ENCODE peak calls at places on chromosome X, in nine cellular contexts. One of them, this sample, is unnamed.
A peak's percentile ranks its signal among the peaks of the same experiment; 100 is the strongest.

GRCh38 chrX:18668468-18668867 is 3.4 kb downstream of the RS1 start:
- DNase-seq in suprapubic skin: no peak
- DNase-seq in K562: no peak
- DNase-seq in HL-60: no peak
- DNase-seq in GM23338: no peak
- DNase-seq in breast epithelium: no peak
- DNase-seq in sigmoid colon: no peak
- DNase-seq in vagina: no peak
- DNase-seq in spleen: no peak
- DNase-seq in this sample: no peak

GRCh38 chrX:16462912-16463311 is 187.0 kb upstream of the S100G start:
- DNase-seq in suprapubic skin: no peak
- DNase-seq in K562: no peak
- DNase-seq in HL-60: no peak
- DNase-seq in GM23338: no peak
- DNase-seq in breast epithelium: no peak
- DNase-seq in sigmoid colon: no peak
- DNase-seq in vagina: no peak
- DNase-seq in spleen: no peak
- DNase-seq in this sample: no peak

GRCh38 chrX:132651411-132652086 is 162.7 kb upstream of the MBNL3 start:
- DNase-seq in suprapubic skin: no peak
- DNase-seq in K562: no peak
- DNase-seq in HL-60: no peak
- DNase-seq in GM23338: no peak
- DNase-seq in breast epithelium: no peak
- DNase-seq in sigmoid colon: no peak
- DNase-seq in vagina: no peak
- DNase-seq in spleen: no peak
- DNase-seq in this sample: no peak

GRCh38 chrX:146055733-146056132 is 238.1 kb downstream of the SLITRK2 start:
- DNase-seq in suprapubic skin: no peak
- DNase-seq in K562: no peak
- DNase-seq in HL-60: no peak
- DNase-seq in GM23338: no peak
- DNase-seq in breast epithelium: no peak
- DNase-seq in sigmoid colon: no peak
- DNase-seq in vagina: no peak
- DNase-seq in spleen: no peak
- DNase-seq in this sample: no peak

GRCh38 chrX:12447448-12448154 is 309.3 kb downstream of the FRMPD4 start:
- DNase-seq in suprapubic skin: no peak
- DNase-seq in K562: no peak
- DNase-seq in HL-60: no peak
- DNase-seq in GM23338: no peak
- DNase-seq in breast epithelium: no peak
- DNase-seq in sigmoid colon: peak; percentile 65
- DNase-seq in vagina: no peak
- DNase-seq in spleen: no peak
- DNase-seq in this sample: peak; percentile 16

GRCh38 chrX:42818151-42818921 is 40.4 kb upstream of the PPP1R2C start:
- DNase-seq in suprapubic skin: no peak
- DNase-seq in K562: no peak
- DNase-seq in HL-60: no peak
- DNase-seq in GM23338: peak; percentile 13
- DNase-seq in breast epithelium: no peak
- DNase-seq in sigmoid colon: no peak
- DNase-seq in vagina: no peak
- DNase-seq in spleen: no peak
- DNase-seq in this sample: no peak

GRCh38 chrX:120125444-120125843 is 9.7 kb upstream of the RHOXF1 start:
- DNase-seq in suprapubic skin: no peak
- DNase-seq in K562: no peak
- DNase-seq in HL-60: no peak
- DNase-seq in GM23338: no peak
- DNase-seq in breast epithelium: no peak
- DNase-seq in sigmoid colon: no peak
- DNase-seq in vagina: no peak
- DNase-seq in spleen: no peak
- DNase-seq in this sample: peak; percentile 1

GRCh38 chrX:42399632-42400024 is 378.3 kb downstream of the PPP1R2C start:
- DNase-seq in suprapubic skin: no peak
- DNase-seq in K562: no peak
- DNase-seq in HL-60: no peak
- DNase-seq in GM23338: no peak
- DNase-seq in breast epithelium: no peak
- DNase-seq in sigmoid colon: no peak
- DNase-seq in vagina: no peak
- DNase-seq in spleen: no peak
- DNase-seq in this sample: no peak

GRCh38 chrX:13223868-13224555 is 95.8 kb downstream of the ATXN3L start:
- DNase-seq in suprapubic skin: no peak
- DNase-seq in K562: no peak
- DNase-seq in HL-60: no peak
- DNase-seq in GM23338: no peak
- DNase-seq in breast epithelium: peak; percentile 19
- DNase-seq in sigmoid colon: no peak
- DNase-seq in vagina: no peak
- DNase-seq in spleen: no peak
- DNase-seq in this sample: peak; percentile 91

GRCh38 chrX:132058975-132059374 is 35.9 kb downstream of the STK26 start:
- DNase-seq in suprapubic skin: no peak
- DNase-seq in K562: no peak
- DNase-seq in HL-60: no peak
- DNase-seq in GM23338: no peak
- DNase-seq in breast epithelium: no peak
- DNase-seq in sigmoid colon: no peak
- DNase-seq in vagina: no peak
- DNase-seq in spleen: no peak
- DNase-seq in this sample: no peak

GRCh38 chrX:73851014-73852009 is 288.3 kb downstream of the CHIC1 start:
- DNase-seq in suprapubic skin: peak; percentile 94
- DNase-seq in K562: peak; percentile 34
- DNase-seq in HL-60: no peak
- DNase-seq in GM23338: no peak
- DNase-seq in breast epithelium: peak; percentile 96
- DNase-seq in sigmoid colon: peak; percentile 96
- DNase-seq in vagina: no peak
- DNase-seq in spleen: peak; percentile 90
- DNase-seq in this sample: no peak

GRCh38 chrX:119503484-119503861 is 35.2 kb downstream of the SLC25A5 start:
- DNase-seq in suprapubic skin: peak; percentile 59
- DNase-seq in K562: no peak
- DNase-seq in HL-60: no peak
- DNase-seq in GM23338: no peak
- DNase-seq in breast epithelium: peak; percentile 50
- DNase-seq in sigmoid colon: peak; percentile 56
- DNase-seq in vagina: no peak
- DNase-seq in spleen: no peak
- DNase-seq in this sample: peak; percentile 59

GRCh38 chrX:140967036-140967435 is 35.4 kb upstream of the SPANXB1 start:
- DNase-seq in suprapubic skin: no peak
- DNase-seq in K562: no peak
- DNase-seq in HL-60: no peak
- DNase-seq in GM23338: no peak
- DNase-seq in breast epithelium: no peak
- DNase-seq in sigmoid colon: no peak
- DNase-seq in vagina: no peak
- DNase-seq in spleen: no peak
- DNase-seq in this sample: no peak

GRCh38 chrX:24498181-24498580 is 33.1 kb downstream of the PDK3 start:
- DNase-seq in suprapubic skin: no peak
- DNase-seq in K562: no peak
- DNase-seq in HL-60: no peak
- DNase-seq in GM23338: peak; percentile 10
- DNase-seq in breast epithelium: no peak
- DNase-seq in sigmoid colon: peak; percentile 74
- DNase-seq in vagina: no peak
- DNase-seq in spleen: no peak
- DNase-seq in this sample: peak; percentile 13

DNA sequence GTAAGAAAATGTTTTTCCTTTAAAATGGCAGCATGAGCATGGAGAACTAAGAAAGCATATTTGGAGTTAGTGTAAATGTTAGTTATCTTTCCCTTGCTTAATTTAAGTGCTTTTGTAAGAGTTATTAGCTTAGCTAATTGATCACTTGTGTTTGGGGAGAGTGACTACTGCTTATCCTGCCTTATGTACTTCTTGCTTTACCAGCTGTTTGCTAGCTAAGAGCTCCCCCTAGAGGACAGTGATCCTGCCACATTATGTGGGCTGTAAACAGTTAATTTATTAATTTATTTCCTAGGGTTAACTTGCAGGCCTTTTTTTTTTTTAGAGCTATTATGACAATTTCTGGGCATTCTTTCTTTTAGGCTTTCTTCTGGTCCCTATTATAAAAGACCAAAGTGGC is 435.8 kb downstream of the MAGEB5 start:
- DNase-seq in suprapubic skin: no peak
- DNase-seq in K562: no peak
- DNase-seq in HL-60: no peak
- DNase-seq in GM23338: no peak
- DNase-seq in breast epithelium: no peak
- DNase-seq in sigmoid colon: no peak
- DNase-seq in vagina: no peak
- DNase-seq in spleen: no peak
- DNase-seq in this sample: no peak
- TF ChIP-seq CTCF in suprapubic skin: no peak
- TF ChIP-seq CTCF in K562: peak; percentile 16
- TF ChIP-seq CTCF in HL-60: no peak
- TF ChIP-seq CTCF in GM23338: peak; percentile 37
- TF ChIP-seq CTCF in breast epithelium: no peak
- TF ChIP-seq CTCF in sigmoid colon: no peak
- TF ChIP-seq CTCF in vagina: no peak
- TF ChIP-seq CTCF in spleen: no peak
- TF ChIP-seq CTCF in this sample: peak; percentile 5

GRCh38 chrX:153970398-153971123 is 1.1 kb downstream of the HCFC1 start:
- DNase-seq in suprapubic skin: peak; percentile 66
- DNase-seq in K562: peak; percentile 55
- DNase-seq in HL-60: peak; percentile 76
- DNase-seq in GM23338: peak; percentile 63
- DNase-seq in breast epithelium: no peak
- DNase-seq in sigmoid colon: peak; percentile 82
- DNase-seq in vagina: no peak
- DNase-seq in spleen: peak; percentile 90
- DNase-seq in this sample: no peak

GRCh38 chrX:153972368-153973126 is at the start of gene TMEM187:
- DNase-seq in suprapubic skin: peak; percentile 92
- DNase-seq in K562: peak; percentile 82
- DNase-seq in HL-60: peak; percentile 74
- DNase-seq in GM23338: peak; percentile 89
- DNase-seq in breast epithelium: peak; percentile 78
- DNase-seq in sigmoid colon: peak; percentile 94
- DNase-seq in vagina: no peak
- DNase-seq in spleen: peak; percentile 95
- DNase-seq in this sample: peak; percentile 79

GRCh38 chrX:153971632-153972367 is at the start of gene HCFC1:
- DNase-seq in suprapubic skin: peak; percentile 97
- DNase-seq in K562: peak; percentile 69
- DNase-seq in HL-60: no peak
- DNase-seq in GM23338: peak; percentile 86
- DNase-seq in breast epithelium: peak; percentile 95
- DNase-seq in sigmoid colon: peak; percentile 98
- DNase-seq in vagina: no peak
- DNase-seq in spleen: peak; percentile 97
- DNase-seq in this sample: peak; percentile 87

GRCh38 chrX:153969904-153970397 is 1.7 kb downstream of the HCFC1 start:
- DNase-seq in suprapubic skin: peak; percentile 72
- DNase-seq in K562: no peak
- DNase-seq in HL-60: no peak
- DNase-seq in GM23338: no peak
- DNase-seq in breast epithelium: no peak
- DNase-seq in sigmoid colon: no peak
- DNase-seq in vagina: no peak
- DNase-seq in spleen: peak; percentile 87
- DNase-seq in this sample: peak; percentile 23

GRCh38 chrX:153971124-153971631 is 440 bp downstream of the HCFC1 start:
- DNase-seq in suprapubic skin: peak; percentile 95
- DNase-seq in K562: peak; percentile 63
- DNase-seq in HL-60: no peak
- DNase-seq in GM23338: peak; percentile 72
- DNase-seq in breast epithelium: peak; percentile 90
- DNase-seq in sigmoid colon: peak; percentile 96
- DNase-seq in vagina: no peak
- DNase-seq in spleen: peak; percentile 98
- DNase-seq in this sample: peak; percentile 80
- TF ChIP-seq POLR2AphosphoS5 in suprapubic skin: no peak
- TF ChIP-seq POLR2AphosphoS5 in K562: peak; percentile 0
- TF ChIP-seq POLR2AphosphoS5 in HL-60: no peak
- TF ChIP-seq POLR2AphosphoS5 in GM23338: no peak
- TF ChIP-seq POLR2AphosphoS5 in breast epithelium: no peak
- TF ChIP-seq POLR2AphosphoS5 in sigmoid colon: peak; percentile 60
- TF ChIP-seq POLR2AphosphoS5 in vagina: peak; percentile 84
- TF ChIP-seq POLR2AphosphoS5 in spleen: peak; percentile 45
- TF ChIP-seq POLR2AphosphoS5 in this sample: peak; percentile 47

DNA sequence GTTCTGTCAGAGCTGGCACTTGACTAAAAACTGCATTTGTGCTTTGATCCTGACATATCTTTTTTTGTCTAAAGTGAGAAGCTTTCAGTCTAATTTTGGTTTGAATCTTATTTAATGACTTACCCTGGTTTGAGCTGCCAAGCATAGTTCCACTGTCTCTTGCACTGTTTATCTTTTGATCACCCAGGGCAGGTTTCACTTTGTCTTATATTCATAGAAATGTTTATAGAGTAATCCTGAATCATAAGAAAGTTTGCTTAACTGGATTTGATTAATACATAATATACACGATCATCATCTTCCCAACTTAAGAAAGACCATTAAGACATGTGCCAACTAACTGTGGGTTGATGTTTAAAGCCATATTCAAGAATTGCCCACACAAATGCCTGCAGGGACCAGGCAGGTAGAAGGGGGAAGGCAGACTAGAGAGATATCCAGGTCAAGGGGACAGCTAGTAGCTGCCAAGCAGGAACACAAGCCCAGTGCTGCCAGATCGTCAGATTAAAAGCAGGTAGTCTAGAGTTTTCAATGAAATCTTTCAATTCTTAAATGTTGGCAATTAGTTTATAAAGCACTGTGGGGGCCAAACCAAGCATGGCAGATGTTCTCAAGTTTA is 1.9 kb downstream of the GK start:
- DNase-seq in suprapubic skin: no peak
- DNase-seq in K562: no peak
- DNase-seq in HL-60: no peak
- DNase-seq in GM23338: no peak
- DNase-seq in breast epithelium: no peak
- DNase-seq in sigmoid colon: no peak
- DNase-seq in vagina: no peak
- DNase-seq in spleen: no peak
- DNase-seq in this sample: no peak
- H3K4me3 ChIP-seq in suprapubic skin: no peak overlapping the region
- H3K4me3 ChIP-seq in K562: no peak overlapping the region
- H3K4me3 ChIP-seq in HL-60: no peak overlapping the region
- H3K4me3 ChIP-seq in GM23338: no peak overlapping the region
- H3K4me3 ChIP-seq in breast epithelium: no peak overlapping the region
- H3K4me3 ChIP-seq in sigmoid colon: no peak overlapping the region
- H3K4me3 ChIP-seq in vagina: no peak overlapping the region
- H3K4me3 ChIP-seq in spleen: no peak overlapping the region
- H3K4me3 ChIP-seq in this sample: no peak overlapping the region

DNA sequence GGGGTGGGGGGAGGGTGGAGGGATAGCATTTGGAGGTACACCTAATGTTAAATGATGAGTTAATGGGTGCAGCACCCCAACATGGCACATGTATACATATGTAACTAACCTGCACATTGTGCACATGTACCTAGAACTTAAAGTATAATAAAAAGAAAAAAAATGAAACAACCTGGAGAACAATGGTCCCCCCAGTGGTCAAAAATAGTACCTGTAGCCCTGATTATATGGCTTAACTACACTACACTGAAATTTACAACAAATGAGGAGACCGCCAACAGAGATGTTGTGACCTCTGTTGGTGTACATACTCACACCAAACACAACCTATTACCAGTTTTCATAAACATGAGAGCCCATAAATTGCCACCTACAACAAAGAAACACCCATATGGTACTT is 7.3 kb upstream of the MAGEE1 start:
- DNase-seq in suprapubic skin: no peak
- DNase-seq in K562: no peak
- DNase-seq in HL-60: no peak
- DNase-seq in GM23338: no peak
- DNase-seq in breast epithelium: no peak
- DNase-seq in sigmoid colon: no peak
- DNase-seq in vagina: no peak
- DNase-seq in spleen: no peak
- DNase-seq in this sample: no peak
- TF ChIP-seq CTCF in suprapubic skin: no peak
- TF ChIP-seq CTCF in K562: no peak
- TF ChIP-seq CTCF in HL-60: no peak
- TF ChIP-seq CTCF in GM23338: peak; percentile 34
- TF ChIP-seq CTCF in breast epithelium: no peak
- TF ChIP-seq CTCF in sigmoid colon: no peak
- TF ChIP-seq CTCF in vagina: no peak
- TF ChIP-seq CTCF in spleen: no peak
- TF ChIP-seq CTCF in this sample: no peak